ENCODE peak calls at places on chromosomes 6 and 20, in seven cellular contexts. X, O, L, H, Q, K and N are unnamed samples.

GRCh38 chr20:38094373-38094775 is 60.8 kb downstream of the RPRD1B start:
- DNase-seq in X (no peak), O (peak; percentile 52), L (peak; percentile 59), H (no peak), K (peak; percentile 73), Q (no peak), N (no peak)

GRCh38 chr6:15472626-15473025 is 190.2 kb downstream of the DTNBP1 start:
- DNase-seq in O (no peak), X (no peak), H (no peak), Q (no peak), K (no peak), L (no peak), N (no peak)

GRCh38 chr20:58996226-58996611 is 10.8 kb downstream of the CTSZ start:
- DNase-seq in O (no peak), H (no peak), Q (no peak), X (no peak), K (no peak), L (no peak), N (no peak)

GRCh38 chr6:63882208-63882607 is 246.6 kb downstream of the PHF3 start:
- DNase-seq in X (peak; percentile 7), L (no peak), H (no peak), K (no peak), O (peak; percentile 8), Q (peak; percentile 16), N (peak; percentile 23)

GRCh38 chr6:110755411-110755834 is 59.8 kb downstream of the CDK19 start:
- DNase-seq in L (no peak), X (no peak), Q (no peak), O (peak; percentile 82), K (no peak), H (no peak), N (no peak)

GRCh38 chr20:17611540-17612286 is 41.8 kb downstream of the DSTN start:
- DNase-seq in K (no peak), Q (peak; percentile 43), X (peak; percentile 6), O (peak; percentile 65), L (no peak), H (no peak), N (no peak)

GRCh38 chr6:13712485-13712990 is 903 bp upstream of the RANBP9 start:
- DNase-seq in X (no peak), Q (no peak), L (no peak), H (no peak), O (no peak), K (no peak), N (no peak)

GRCh38 chr6:33755070-33755869 is 8.6 kb upstream of the IP6K3 start:
- DNase-seq in L (no peak), K (no peak), X (no peak), Q (no peak), H (no peak), O (no peak), N (no peak)

GRCh38 chr6:15906393-15906976 is 222.4 kb upstream of the MYLIP start:
- DNase-seq in L (no peak), O (no peak), K (no peak), X (no peak), Q (no peak), H (no peak), N (no peak)

GRCh38 chr6:149347067-149347466 is 29.6 kb downstream of the TAB2 start:
- DNase-seq in K (no peak), O (no peak), H (no peak), Q (no peak), L (no peak), X (no peak), N (no peak)

GRCh38 chr6:137878810-137879285 is 11.8 kb downstream of the TNFAIP3 start:
- DNase-seq in O (no peak), Q (peak; percentile 36), X (no peak), H (peak; percentile 25), L (no peak), K (no peak), N (no peak)

GRCh38 chr6:161684721-161685120 is 410.9 kb upstream of the AGPAT4 start:
- DNase-seq in Q (no peak), L (no peak), H (no peak), X (no peak), K (no peak), O (no peak), N (no peak)

GRCh38 chr20:50642288-50642803 is 49.0 kb downstream of the RIPOR3 start:
- DNase-seq in O (no peak), K (no peak), L (peak; percentile 31), X (no peak), H (no peak), Q (no peak), N (no peak)

GRCh38 chr6:164982389-164982788 is 327.0 kb downstream of the C6orf118 start:
- DNase-seq in K (no peak), L (no peak), O (no peak), Q (no peak), H (no peak), X (no peak), N (no peak)

DNA sequence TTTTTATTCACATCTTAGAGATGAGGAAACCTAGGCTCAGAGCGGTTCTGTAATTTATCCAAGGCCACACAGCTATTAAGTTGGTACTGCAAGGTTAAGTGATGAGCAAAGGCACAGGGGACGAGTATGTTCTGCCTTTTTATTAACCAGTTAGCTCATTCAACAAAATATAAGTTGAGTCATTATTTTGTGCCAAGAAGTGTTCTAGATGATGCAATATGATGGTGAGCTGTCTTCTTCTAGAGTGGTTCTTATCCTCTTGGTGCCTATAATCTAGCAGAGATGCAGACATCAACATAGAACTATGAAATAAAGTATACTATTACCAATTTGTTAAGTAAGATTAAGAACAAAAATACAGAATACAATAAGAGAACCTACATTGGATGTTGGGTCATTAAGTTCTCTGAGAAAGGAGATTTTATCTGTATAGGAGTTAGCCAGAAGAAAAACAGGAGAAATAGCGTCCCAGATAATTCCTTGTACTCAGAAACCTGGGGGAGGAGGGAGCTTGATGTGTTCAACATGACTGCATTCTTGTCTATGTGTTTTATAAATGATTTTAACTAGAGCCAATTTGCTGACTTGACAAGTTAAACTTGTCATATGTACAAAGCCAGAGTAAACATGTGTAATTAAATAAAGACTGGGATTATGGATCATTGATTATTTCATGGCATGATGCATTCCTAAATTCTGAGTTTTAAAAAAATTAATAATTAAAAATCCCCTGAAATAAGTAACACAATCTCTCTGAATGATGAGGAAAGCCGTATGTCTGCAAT is 122.3 kb downstream of the TBXT start:
- DNase-seq in K (no peak), Q (no peak), X (no peak), L (no peak), H (no peak), O (no peak), N (no peak)
- TF ChIP-seq JUND in K (no peak), Q (no peak), X (no peak), L (no peak), H (no peak), O (no peak), N (no peak)

GRCh38 chr20:20761302-20761701 is 48.9 kb upstream of the RALGAPA2 start:
- DNase-seq in Q (no peak), X (no peak), H (no peak), O (no peak), L (no peak), K (no peak), N (no peak)

GRCh38 chr20:20755227-20755626 is 42.8 kb upstream of the RALGAPA2 start:
- DNase-seq in X (no peak), K (no peak), O (no peak), L (no peak), H (no peak), Q (no peak), N (no peak)

GRCh38 chr20:20755674-20756319 is 43.4 kb upstream of the RALGAPA2 start:
- DNase-seq in X (no peak), O (peak; percentile 41), H (no peak), K (no peak), Q (no peak), L (no peak), N (no peak)

GRCh38 chr20:20754758-20755157 is 42.3 kb upstream of the RALGAPA2 start:
- DNase-seq in X (no peak), L (no peak), K (no peak), Q (no peak), O (no peak), H (no peak), N (no peak)

DNA sequence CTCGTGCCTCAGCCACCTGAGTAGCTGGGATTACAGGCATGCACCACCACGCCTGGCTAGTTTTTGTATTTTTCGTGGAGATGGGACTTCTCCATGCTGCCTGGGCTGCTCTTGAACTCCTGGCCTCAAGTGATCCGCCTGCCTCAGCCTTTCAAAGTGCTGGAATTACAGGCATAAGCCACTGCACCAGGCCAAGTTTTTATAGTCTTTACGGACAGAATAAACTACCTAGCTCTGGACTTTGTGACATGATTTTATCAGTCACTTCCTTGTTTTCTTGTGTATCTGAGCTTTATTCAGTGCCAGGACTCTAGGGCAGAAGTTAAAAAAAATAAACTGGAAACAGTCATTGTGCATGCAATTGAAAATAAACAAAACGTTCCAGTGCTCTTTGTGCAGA is 46.7 kb upstream of the RALGAPA2 start:
- DNase-seq in X (no peak), O (peak; percentile 63), L (no peak), K (no peak), H (no peak), Q (no peak), N (peak; percentile 87)
- TF ChIP-seq JUND in X (no peak), O (no peak), L (no peak), K (no peak), H (no peak), Q (no peak), N (peak; percentile 68)

GRCh38 chr6:37478827-37479226 is 20.9 kb downstream of the CCDC167 start:
- DNase-seq in O (no peak), L (no peak), H (no peak), K (no peak), X (no peak), Q (no peak), N (no peak)

GRCh38 chr6:37477656-37478435 is 21.8 kb downstream of the CCDC167 start:
- DNase-seq in K (no peak), O (no peak), L (no peak), Q (no peak), X (no peak), H (no peak), N (no peak)

GRCh38 chr6:37474316-37474715 is 25.4 kb downstream of the CCDC167 start:
- DNase-seq in Q (no peak), X (no peak), H (no peak), L (no peak), O (no peak), K (no peak), N (no peak)

GRCh38 chr6:37477186-37477585 is 22.5 kb downstream of the CCDC167 start:
- DNase-seq in K (no peak), O (no peak), H (no peak), X (no peak), L (no peak), Q (no peak), N (no peak)

GRCh38 chr6:37473364-37474095 is 26.2 kb downstream of the CCDC167 start:
- DNase-seq in L (no peak), X (no peak), O (no peak), Q (peak; percentile 84), K (no peak), H (no peak), N (peak; percentile 73)
- TF ChIP-seq JUND in L (no peak), X (no peak), O (no peak), Q (no peak), K (no peak), H (no peak), N (no peak)

DNA sequence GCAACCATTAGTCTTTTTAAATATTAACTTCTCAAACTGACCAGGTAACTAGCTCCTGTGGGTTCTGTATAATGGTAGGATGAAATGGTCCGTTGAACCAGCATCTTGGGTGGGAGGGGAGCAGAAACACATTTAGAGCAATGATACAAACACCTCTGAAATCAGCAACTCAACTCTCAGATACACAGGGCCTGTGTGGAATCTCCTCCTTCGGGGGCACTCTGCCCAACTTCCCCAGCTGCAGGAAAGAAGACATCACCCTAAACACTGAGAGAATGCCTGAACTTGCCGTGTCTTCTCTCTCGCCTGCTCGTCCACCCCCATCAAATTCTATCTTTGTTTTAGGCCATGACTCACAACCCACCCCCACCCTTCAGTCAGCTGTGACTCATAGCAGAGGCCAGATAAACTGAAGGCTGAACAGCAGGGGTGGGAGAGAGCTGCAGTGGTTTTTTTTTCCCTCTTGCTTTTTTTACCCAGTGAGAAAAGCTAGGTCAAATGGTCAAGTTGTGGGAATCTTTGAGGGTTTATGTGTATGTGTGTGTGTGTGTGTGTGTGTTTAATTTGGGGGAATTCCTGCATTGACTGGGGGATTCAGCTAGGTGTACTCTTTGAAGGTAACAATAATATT is 593.4 kb upstream of the JAG1 start:
- DNase-seq in H (peak; percentile 25), O (peak; percentile 79), K (peak; percentile 79), L (peak; percentile 13), Q (peak; percentile 33), X (peak; percentile 79), N (no peak)
- TF ChIP-seq JUND in H (peak; percentile 97), O (peak; percentile 78), K (peak; percentile 85), L (peak; percentile 60), Q (peak; percentile 100), X (peak; percentile 96), N (no peak)